ENCODE peak calls at places on chromosomes 7 and 10, in six cellular contexts. V, R, E, H, L and P are unnamed samples.

GRCh38 chr7:15821484-15822122 is 135.1 kb upstream of the MEOX2 start:
- DNase-seq in V (no peak), R (no peak), E (no peak), H (no peak), L (no peak), P (no peak)

GRCh38 chr7:32104766-32105165 is 34.6 kb upstream of the PDE1C start:
- DNase-seq in V (no peak), R (no peak), E (no peak), H (no peak), L (no peak), P (no peak)

GRCh38 chr7:116354171-116354545 is 143.8 kb downstream of the TES start:
- DNase-seq in V (no peak), R (peak), E (no peak), H (no peak), L (no peak), P (no peak)

GRCh38 chr7:85055906-85056305 is 130.9 kb downstream of the SEMA3D start:
- DNase-seq in V (no peak), R (no peak), E (no peak), H (no peak), L (no peak), P (no peak)

GRCh38 chr7:122217125-122217524 is 73.1 kb upstream of the AASS start:
- DNase-seq in V (no peak), R (no peak), E (no peak), H (no peak), L (no peak), P (no peak)

GRCh38 chr10:73886625-73887024 is 12.3 kb upstream of the CAMK2G start:
- DNase-seq in V (no peak), R (no peak), E (no peak), H (no peak), L (no peak), P (no peak)

GRCh38 chr7:129951076-129952011 is 1.4 kb downstream of the UBE2H start:
- DNase-seq in V (peak), R (peak), E (peak), H (no peak), L (no peak), P (peak)

GRCh38 chr7:107563761-107564552 is at the start of the genes COG5 and DUS4L:
- DNase-seq in V (peak), R (peak), E (peak), H (peak), L (peak), P (peak)

GRCh38 chr7:22728416-22729029 is 1.5 kb downstream of the IL6 start:
- DNase-seq in V (no peak), R (no peak), E (peak), H (no peak), L (no peak), P (no peak)

GRCh38 chr10:104809288-104810090 is 168.4 kb downstream of the SORCS3 start:
- DNase-seq in V (no peak), R (no peak), E (no peak), H (no peak), L (peak), P (no peak)

GRCh38 chr10:24952146-24952700 is at the start of gene PRTFDC1:
- DNase-seq in V (peak), R (peak), E (peak), H (peak), L (no peak), P (peak)

GRCh38 chr7:17370901-17371550 is 72.6 kb downstream of the AHR start:
- DNase-seq in V (no peak), R (no peak), E (peak), H (no peak), L (no peak), P (no peak)

GRCh38 chr10:32065871-32066270 is 9.6 kb upstream of the KIF5B start:
- DNase-seq in V (no peak), R (no peak), E (no peak), H (no peak), L (peak), P (no peak)

GRCh38 chr7:149690688-149691446 is 82.5 kb downstream of the ZNF467 start:
- DNase-seq in V (no peak), R (peak), E (peak), H (no peak), L (peak), P (no peak)

GRCh38 chr10:3758491-3758970 is 26.5 kb downstream of the KLF6 start:
- DNase-seq in V (no peak), R (no peak), E (no peak), H (no peak), L (no peak), P (no peak)